ENCODE peak calls at places on chromosomes 4 and X, in seven cellular contexts. E is choroid plexus epithelial cell; O is activated CD4-positive, alpha-beta memory T cell treated with anti-CD3 and anti-CD28 coated beads, Interleukin-2, amount 10 ng/mL, durations not matched to agents 7 days and 5 days; Z is activated T-helper 1 cell treated with Interleukin-2 at 50 U/mL for 16 hours; W is activated CD4-positive, alpha-beta T cell treated with anti-CD3 and anti-CD28 coated beads, Interleukin-2, amount 50 U/mL, for 1 hour; J is HT1080; T is HCEC 1CT. P is an unnamed sample.

GRCh38 chr4:87229979-87230378 is 9.6 kb upstream of the KLHL8 start:
- DNase-seq in E (no peak), O (no peak), Z (no peak), W (no peak), J (no peak), T (no peak), P (no peak)

GRCh38 chr4:119939066-119939995 is 127.3 kb downstream of the MAD2L1 start:
- DNase-seq in E (peak), O (no peak), Z (no peak), W (no peak), J (no peak), T (no peak), P (no peak)

GRCh38 chrX:97039363-97040029 is 155.8 kb downstream of the RPA4 start:
- DNase-seq in E (peak), O (no peak), Z (no peak), W (no peak), J (peak), T (peak), P (peak)

GRCh38 chr4:30721353-30722091 is 1.4 kb downstream of the PCDH7 start:
- DNase-seq in E (peak), O (no peak), Z (no peak), W (no peak), J (no peak), T (peak), P (peak)

GRCh38 chrX:153517421-153517820 is at the start of gene ATP2B3:
- DNase-seq in E (no peak), O (no peak), Z (no peak), W (no peak), J (no peak), T (no peak), P (no peak)

GRCh38 chr4:27568236-27568951 is 707.8 kb downstream of the STIM2 start:
- DNase-seq in E (no peak), O (no peak), Z (no peak), W (no peak), J (peak), T (no peak), P (no peak)

GRCh38 chr4:182711211-182711610 is 206.0 kb downstream of the DCTD start:
- DNase-seq in E (peak), O (no peak), Z (no peak), W (no peak), J (no peak), T (no peak), P (no peak)

GRCh38 chr4:123102897-123103489 is 180.6 kb upstream of the NUDT6 start:
- DNase-seq in E (peak), O (no peak), Z (no peak), W (no peak), J (peak), T (peak), P (no peak)

GRCh38 chrX:31099536-31100090 is 27.8 kb upstream of the FTHL17 start:
- DNase-seq in E (no peak), O (peak), Z (no peak), W (no peak), J (peak), T (peak), P (no peak)

GRCh38 chr4:102687373-102687981 is 73.3 kb downstream of the MANBA start:
- DNase-seq in E (peak), O (no peak), Z (no peak), W (no peak), J (peak), T (peak), P (no peak)

GRCh38 chr4:113446019-113446418 is 315.5 kb downstream of the CAMK2D start:
- DNase-seq in E (peak), O (no peak), Z (no peak), W (no peak), J (peak), T (peak), P (no peak)

GRCh38 chr4:103008875-103009729 is 10.4 kb downstream of the SLC9B1 start:
- DNase-seq in E (peak), O (no peak), Z (no peak), W (no peak), J (peak), T (peak), P (no peak)

GRCh38 chr4:101678180-101678579 is 112.3 kb upstream of the BANK1 start:
- DNase-seq in E (no peak), O (no peak), Z (no peak), W (no peak), J (peak), T (peak), P (no peak)

GRCh38 chrX:118536687-118537461 is 41.3 kb downstream of the DOCK11 start:
- DNase-seq in E (peak), O (peak), Z (peak), W (peak), J (no peak), T (peak), P (no peak)

GRCh38 chr4:48720459-48720858 is 59.6 kb downstream of the FRYL start:
- DNase-seq in E (no peak), O (no peak), Z (no peak), W (no peak), J (no peak), T (no peak), P (no peak)

GRCh38 chr4:60042941-60043340 is 1157.2 kb upstream of the ADGRL3 start:
- DNase-seq in E (no peak), O (no peak), Z (no peak), W (no peak), J (peak), T (no peak), P (no peak)

GRCh38 chr4:46676364-46676763 is 232.7 kb downstream of the COX7B2 start:
- DNase-seq in E (no peak), O (no peak), Z (no peak), W (no peak), J (no peak), T (no peak), P (no peak)

GRCh38 chr4:120709986-120710385 is 212.5 kb downstream of the PRDM5 start:
- DNase-seq in E (peak), O (no peak), Z (no peak), W (no peak), J (no peak), T (peak), P (no peak)

GRCh38 chr4:148344382-148344781 is 97.8 kb downstream of the NR3C2 start:
- DNase-seq in E (no peak), O (no peak), Z (no peak), W (no peak), J (no peak), T (no peak), P (no peak)